ENCODE peak calls at places on chromosomes 11 and 22, in five cellular contexts. F is IMR-90, B is neuronal stem cell, V is mesenchymal stem cell, Q is H1. O is an unnamed sample.
A peak's percentile ranks its signal among the peaks of the same experiment; 100 is the strongest.

GRCh38 chr22:42841444-42841843 is 15.6 kb downstream of the ARFGAP3 start:
- DNase-seq in F (peak; percentile 74), V (no peak), Q (no peak), B (no peak), O (no peak)

GRCh38 chr22:43113516-43114251 is 3.1 kb downstream of the BIK start:
- DNase-seq in Q (no peak), F (no peak), B (no peak), V (no peak), O (no peak)

GRCh38 chr11:130037058-130037457 is 32.6 kb upstream of the APLP2 start:
- DNase-seq in F (peak; percentile 69), V (peak; percentile 56), B (no peak), Q (no peak), O (no peak)

GRCh38 chr11:60700689-60701508 is 1.5 kb downstream of the MS4A8 start:
- DNase-seq in V (no peak), B (peak; percentile 48), Q (peak; percentile 67), F (no peak), O (peak; percentile 62)

GRCh38 chr11:69876013-69876412 is 56.8 kb upstream of the FGF3 start:
- DNase-seq in V (no peak), F (no peak), B (no peak), Q (no peak), O (no peak)

GRCh38 chr11:73787051-73787642 is 527 bp upstream of the MRPL48 start:
- DNase-seq in B (no peak), Q (no peak), V (no peak), F (no peak), O (no peak)

GRCh38 chr22:25698461-25698860 is 43.5 kb upstream of the MYO18B start:
- DNase-seq in V (no peak), Q (no peak), B (no peak), F (no peak), O (no peak)

GRCh38 chr22:18103527-18104269 is 6.9 kb upstream of the TUBA8 start:
- DNase-seq in V (no peak), Q (no peak), F (no peak), B (no peak), O (no peak)

GRCh38 chr11:57349491-57350274 is 11.5 kb downstream of the P2RX3 start:
- DNase-seq in F (peak; percentile 33), Q (peak; percentile 98), B (peak; percentile 76), V (peak; percentile 48), O (peak; percentile 86)

GRCh38 chr11:79249341-79249993 is 191.4 kb downstream of the TENM4 start:
- DNase-seq in F (peak; percentile 75), B (no peak), V (peak; percentile 34), Q (no peak), O (no peak)

GRCh38 chr11:72263363-72263762 is 19.4 kb upstream of the PHOX2A start:
- DNase-seq in F (peak; percentile 82), B (no peak), V (no peak), Q (no peak), O (no peak)

GRCh38 chr11:15468471-15468870 is 353.7 kb downstream of the INSC start:
- DNase-seq in V (peak; percentile 19), Q (no peak), B (no peak), F (peak; percentile 10), O (no peak)

GRCh38 chr11:72703281-72704008 is 29.2 kb upstream of the PDE2A start:
- DNase-seq in B (no peak), F (peak; percentile 63), V (peak; percentile 33), Q (no peak), O (no peak)

GRCh38 chr11:106399075-106399500 is 321.6 kb downstream of the AASDHPPT start:
- DNase-seq in Q (no peak), B (no peak), F (peak; percentile 100), V (peak; percentile 98), O (no peak)

DNA sequence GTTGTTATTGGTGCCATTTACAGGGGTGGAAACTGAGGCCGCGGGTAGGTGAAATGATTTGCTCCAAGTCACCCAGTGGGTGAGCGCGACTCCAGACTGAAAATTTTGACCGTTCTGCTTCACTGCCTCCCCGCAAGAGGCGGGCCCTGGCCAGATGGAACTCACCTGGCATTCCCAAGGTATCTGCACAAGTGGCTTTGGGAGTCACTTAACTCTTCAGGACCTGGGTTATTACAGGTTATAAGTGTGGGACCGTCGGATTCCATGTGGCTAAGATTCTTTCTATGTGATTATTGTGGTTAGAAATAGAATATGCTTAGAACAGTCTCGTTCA is 598 bp downstream of the CABIN1 start:
- DNase-seq in V (no peak), Q (no peak), B (no peak), F (no peak), O (no peak)
- H2BK5ac ChIP-seq in V (no peak overlapping the region), Q (peak overlapping the region; percentile 44), B (peak overlapping the region; percentile 89), F (no peak overlapping the region), O (no peak overlapping the region)

DNA sequence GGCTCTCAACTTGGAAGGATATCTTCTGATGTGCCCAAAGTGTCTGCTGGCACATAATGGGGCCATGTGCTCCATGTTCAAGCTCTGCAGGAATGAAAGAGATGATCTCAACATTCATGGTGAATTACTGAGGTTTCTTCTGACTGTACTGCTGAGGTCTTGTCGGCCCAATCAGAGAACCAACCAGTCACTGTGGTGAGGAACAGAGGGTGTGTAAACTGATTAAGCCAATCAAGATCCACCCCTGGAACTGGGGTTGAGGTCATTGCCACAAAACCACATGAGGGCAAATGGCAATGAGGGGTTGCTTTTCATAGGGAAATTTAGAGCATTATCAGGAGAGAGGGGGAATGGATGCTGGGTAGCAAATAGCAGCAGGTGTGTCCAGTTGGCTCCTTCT is 152.3 kb upstream of the RAG2 start:
- DNase-seq in Q (no peak), F (no peak), B (no peak), V (no peak), O (no peak)
- H2BK5ac ChIP-seq in Q (no peak overlapping the region), F (no peak overlapping the region), B (no peak overlapping the region), V (no peak overlapping the region), O (no peak overlapping the region)

DNA sequence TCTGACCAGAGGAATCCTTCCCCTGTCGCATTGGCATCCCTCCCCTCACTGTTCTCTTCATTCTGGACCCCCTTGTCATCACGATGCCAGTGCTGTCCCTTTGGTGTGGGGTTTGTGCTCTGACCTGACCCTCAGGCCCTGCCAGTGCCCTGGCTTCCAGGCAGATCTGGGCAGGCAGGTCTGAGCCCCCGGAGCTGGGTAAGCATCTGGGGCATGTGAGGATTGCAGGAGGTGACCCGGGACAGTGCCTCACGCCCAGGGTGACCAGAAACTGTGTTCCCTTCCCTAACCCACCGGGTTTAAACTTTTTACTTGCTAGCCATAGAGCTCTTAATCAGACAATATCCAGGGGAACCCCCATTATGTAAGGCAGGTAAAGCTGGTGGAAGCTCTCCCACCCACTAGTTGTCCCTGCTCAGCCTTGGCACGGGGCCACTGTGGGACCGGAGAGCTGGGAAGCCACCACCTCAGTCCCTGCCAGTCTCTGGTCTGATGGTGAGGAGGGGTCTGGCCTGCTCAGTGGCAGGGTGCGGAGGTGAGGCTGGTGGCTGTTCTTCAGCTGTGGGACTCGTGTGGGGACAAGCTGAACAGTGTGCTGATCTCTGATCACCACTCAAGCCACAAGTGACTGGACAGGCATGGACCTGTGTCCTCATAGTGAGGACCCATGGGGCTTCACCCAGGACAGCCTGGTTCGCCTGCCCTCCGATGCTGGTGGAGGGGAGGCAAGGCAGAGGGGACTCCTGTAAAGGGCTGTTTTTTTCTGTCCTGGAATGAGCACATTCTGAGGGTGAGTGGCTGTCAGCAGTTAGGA is 38.0 kb downstream of the BCR start:
- DNase-seq in F (no peak), B (no peak), V (no peak), Q (no peak), O (no peak)
- H2BK5ac ChIP-seq in F (peak overlapping the region; percentile 70), B (no peak overlapping the region), V (no peak overlapping the region), Q (peak overlapping the region; percentile 92), O (no peak overlapping the region)

DNA sequence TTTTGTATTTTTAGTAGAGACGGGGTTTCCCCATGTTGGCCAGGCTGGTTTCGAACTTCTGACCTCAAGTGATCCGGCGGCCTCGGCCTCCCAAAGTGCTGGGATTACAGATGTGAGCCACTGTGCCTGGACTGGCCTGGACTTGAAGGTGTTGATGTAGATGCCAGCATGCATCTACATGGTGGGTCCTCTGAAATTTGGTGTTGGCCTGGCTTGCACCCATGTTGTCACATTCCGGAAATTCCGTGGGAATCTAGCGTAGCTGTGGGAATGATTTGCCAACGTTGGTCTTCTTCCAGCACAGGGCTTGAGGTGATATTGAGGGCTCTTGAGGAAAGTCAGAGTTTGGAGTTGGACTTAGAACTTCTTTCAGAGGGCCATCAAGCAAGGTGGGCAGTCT is 6.5 kb downstream of the PACS1 start:
- DNase-seq in V (no peak), B (no peak), F (no peak), Q (no peak), O (no peak)
- H2BK5ac ChIP-seq in V (no peak overlapping the region), B (no peak overlapping the region), F (no peak overlapping the region), Q (no peak overlapping the region), O (no peak overlapping the region)